ENCODE peak calls at places on chromosomes 6 and 20, in six cellular contexts. C is DND-41, N is skeletal muscle cell, G is lower leg skin, U is cardiac muscle cell, Z is esophagus squamous epithelium. S is an unnamed sample.

GRCh38 chr6:9482030-9482731 is 932.7 kb downstream of the TFAP2A start:
- DNase-seq in C (no peak), N (peak; percentile 88), G (no peak), U (peak; percentile 85), Z (no peak), S (no peak)

GRCh38 chr20:49853640-49854039 is 41.0 kb downstream of the SLC9A8 start:
- DNase-seq in C (no peak), N (peak; percentile 51), G (no peak), U (peak; percentile 63), Z (no peak), S (no peak)

GRCh38 chr20:11376998-11377397 is 540.7 kb upstream of the BTBD3 start:
- DNase-seq in C (no peak), N (peak; percentile 84), G (no peak), U (no peak), Z (no peak), S (no peak)

GRCh38 chr20:57392512-57393271 is 1.5 kb downstream of the RBM38 start:
- DNase-seq in C (peak; percentile 88), N (no peak), G (peak; percentile 34), U (no peak), Z (no peak), S (peak; percentile 93)

GRCh38 chr20:57309544-57310115 is 20.0 kb upstream of the SPO11 start:
- DNase-seq in C (no peak), N (no peak), G (no peak), U (no peak), Z (no peak), S (no peak)

GRCh38 chr20:34579191-34579661 is 20.7 kb downstream of the MAP1LC3A start:
- DNase-seq in C (no peak), N (peak; percentile 39), G (peak; percentile 40), U (peak; percentile 84), Z (no peak), S (no peak)

GRCh38 chr6:111552241-111552744 is 53.4 kb downstream of the TRAF3IP2 start:
- DNase-seq in C (no peak), N (peak; percentile 88), G (peak; percentile 77), U (peak; percentile 93), Z (no peak), S (no peak)

GRCh38 chr20:7853493-7853892 is 86.8 kb downstream of the HAO1 start:
- DNase-seq in C (no peak), N (no peak), G (no peak), U (no peak), Z (no peak), S (no peak)

GRCh38 chr6:20952605-20953004 is 418.3 kb downstream of the CDKAL1 start:
- DNase-seq in C (no peak), N (peak; percentile 41), G (no peak), U (peak; percentile 49), Z (no peak), S (no peak)

GRCh38 chr6:64034840-64035656 is 399.4 kb downstream of the PHF3 start:
- DNase-seq in C (no peak), N (peak; percentile 2), G (no peak), U (peak; percentile 33), Z (no peak), S (no peak)

GRCh38 chr6:4607026-4607704 is 169.0 kb upstream of the CDYL start:
- DNase-seq in C (no peak), N (peak; percentile 81), G (no peak), U (peak; percentile 63), Z (no peak), S (no peak)

GRCh38 chr6:142246960-142247359 is 54.8 kb upstream of the ADGRG6 start:
- DNase-seq in C (no peak), N (no peak), G (no peak), U (no peak), Z (no peak), S (no peak)

GRCh38 chr6:30325873-30326445 is 768 bp upstream of the TRIM39 start:
- DNase-seq in C (peak; percentile 66), N (no peak), G (peak; percentile 49), U (no peak), Z (no peak), S (peak; percentile 58)

GRCh38 chr6:158536084-158536890 is 23.6 kb upstream of the TMEM181 start:
- DNase-seq in C (peak; percentile 49), N (peak; percentile 34), G (no peak), U (peak; percentile 83), Z (no peak), S (peak; percentile 32)

GRCh38 chr6:16355699-16356481 is 117.5 kb downstream of the GMPR start:
- DNase-seq in C (no peak), N (no peak), G (no peak), U (peak; percentile 42), Z (no peak), S (no peak)

GRCh38 chr6:133595076-133595868 is 293.6 kb upstream of the TCF21 start:
- DNase-seq in C (no peak), N (no peak), G (no peak), U (no peak), Z (no peak), S (no peak)

GRCh38 chr20:17225891-17226409 is 890 bp upstream of the PCSK2 start:
- DNase-seq in C (no peak), N (no peak), G (no peak), U (no peak), Z (no peak), S (no peak)

GRCh38 chr20:19823971-19824370 is 65.9 kb downstream of the RIN2 start:
- DNase-seq in C (no peak), N (no peak), G (no peak), U (no peak), Z (no peak), S (no peak)

GRCh38 chr6:134911532-134911931 is 38.4 kb downstream of the ALDH8A1 start:
- DNase-seq in C (no peak), N (peak; percentile 68), G (no peak), U (peak; percentile 50), Z (no peak), S (no peak)

GRCh38 chr6:22551280-22551679 is 18.1 kb upstream of the HDGFL1 start:
- DNase-seq in C (no peak), N (no peak), G (no peak), U (no peak), Z (no peak), S (no peak)

GRCh38 chr6:127475823-127476176 is 16.6 kb upstream of the KIAA0408 start:
- DNase-seq in C (no peak), N (no peak), G (no peak), U (no peak), Z (no peak), S (no peak)

GRCh38 chr6:107713214-107713962 is 110.7 kb downstream of the SCML4 start:
- DNase-seq in C (peak; percentile 39), N (no peak), G (no peak), U (no peak), Z (no peak), S (no peak)

GRCh38 chr20:4152696-4153235 is 137.4 kb upstream of the RNF24 start:
- DNase-seq in C (no peak), N (no peak), G (no peak), U (no peak), Z (no peak), S (no peak)

GRCh38 chr6:4510317-4510716 is 265.9 kb upstream of the CDYL start:
- DNase-seq in C (no peak), N (no peak), G (no peak), U (no peak), Z (no peak), S (no peak)

GRCh38 chr20:63968928-63969760 is 586 bp downstream of the ZNF512B start:
- DNase-seq in C (peak; percentile 72), N (no peak), G (no peak), U (no peak), Z (no peak), S (no peak)

GRCh38 chr20:63973160-63973479 is 3.4 kb upstream of the ZNF512B start:
- DNase-seq in C (no peak), N (no peak), G (no peak), U (no peak), Z (no peak), S (no peak)

GRCh38 chr20:63969851-63970713 is at the start of gene ZNF512B:
- DNase-seq in C (peak; percentile 84), N (no peak), G (no peak), U (peak; percentile 70), Z (no peak), S (peak; percentile 64)

GRCh38 chr20:63972312-63973159 is 2.8 kb upstream of the ZNF512B start:
- DNase-seq in C (no peak), N (no peak), G (no peak), U (no peak), Z (no peak), S (no peak)

DNA sequence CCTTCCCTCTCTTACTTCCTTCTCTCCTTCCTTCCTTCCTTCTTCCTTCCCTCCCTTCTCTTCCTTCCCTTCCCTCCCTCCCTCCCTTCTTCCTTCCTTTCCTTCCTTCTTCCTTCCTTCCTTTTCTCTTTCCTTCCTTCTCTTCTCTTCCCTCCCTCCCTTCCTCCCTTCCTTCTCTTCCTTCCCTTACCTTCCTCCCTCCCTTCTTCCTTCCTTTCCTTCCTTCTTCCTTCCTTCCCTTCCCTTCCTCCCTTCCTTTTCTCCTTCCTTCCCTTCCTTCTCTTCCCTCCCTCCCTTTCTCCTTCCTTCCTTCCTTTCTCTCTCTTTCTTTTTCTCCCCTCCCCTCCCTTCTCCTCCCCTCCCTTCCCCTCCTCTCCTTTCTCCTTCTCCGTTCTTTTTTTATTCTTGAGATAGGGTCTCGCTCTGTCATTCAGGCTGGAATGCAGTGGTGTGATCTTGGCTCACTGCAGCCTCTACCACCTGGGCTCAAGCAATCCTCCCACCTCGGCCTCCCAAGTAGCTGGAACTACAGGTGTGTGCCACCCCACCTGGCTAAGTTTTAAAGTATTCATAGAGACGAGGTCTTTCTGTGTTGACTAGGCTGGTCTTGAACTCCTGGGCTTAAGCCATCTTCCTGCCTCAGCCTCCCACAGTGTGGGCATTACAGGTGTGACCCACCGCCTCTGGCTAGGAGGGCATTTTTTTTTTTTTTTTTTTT is 1.1 kb upstream of the ZNF512B start:
- DNase-seq in C (no peak), N (no peak), G (no peak), U (no peak), Z (no peak), S (no peak)
- H3K4me3 ChIP-seq in C (no peak overlapping the region), N (no peak overlapping the region), G (no peak overlapping the region), U (no peak overlapping the region), Z (no peak overlapping the region), S (no peak overlapping the region)

GRCh38 chr20:309841-310644 is 12.7 kb downstream of the ZCCHC3 start:
- DNase-seq in C (no peak), N (peak; percentile 99), G (peak; percentile 96), U (peak; percentile 100), Z (peak; percentile 76), S (no peak)
- H3K4me3 ChIP-seq in C (no peak overlapping the region), N (peak overlapping the region; percentile 49), G (no peak overlapping the region), U (peak overlapping the region; percentile 35), Z (peak overlapping the region; percentile 47), S (no peak overlapping the region)

DNA sequence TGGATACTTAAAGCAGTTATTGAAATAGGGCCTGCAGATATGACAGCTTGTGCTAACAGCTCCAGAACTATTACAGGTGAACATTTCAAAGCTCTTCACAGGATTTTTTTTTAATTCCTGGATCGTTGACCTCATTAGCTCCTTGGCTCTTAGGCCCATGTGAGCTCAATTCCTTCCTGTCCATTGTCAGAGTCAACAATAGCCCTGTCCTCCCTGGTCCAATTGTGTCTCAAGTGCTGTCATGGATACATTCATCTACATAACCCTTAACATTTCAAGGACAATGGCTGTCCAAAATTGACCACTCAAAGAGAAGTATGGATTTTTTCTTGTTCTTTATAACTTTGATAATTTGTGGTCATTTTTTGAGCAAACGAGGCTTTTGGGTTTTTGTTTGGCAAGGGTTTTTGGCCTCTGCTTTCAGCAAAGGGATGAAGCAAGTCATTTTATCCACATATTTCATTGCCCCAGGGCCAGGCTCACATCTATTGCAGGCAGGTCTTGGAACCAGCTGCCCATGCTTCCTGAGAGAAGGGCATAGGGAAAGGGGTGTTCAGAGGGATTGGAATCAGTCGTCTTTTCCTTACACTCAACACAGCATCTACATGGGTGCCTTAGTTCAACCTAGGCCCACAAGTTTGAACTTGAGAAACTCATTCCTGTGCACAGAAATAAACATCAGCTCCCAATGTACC is 282.1 kb downstream of the TPBG start:
- DNase-seq in C (no peak), N (no peak), G (no peak), U (no peak), Z (no peak), S (no peak)
- H3K4me3 ChIP-seq in C (no peak overlapping the region), N (no peak overlapping the region), G (no peak overlapping the region), U (no peak overlapping the region), Z (no peak overlapping the region), S (no peak overlapping the region)

GRCh38 chr6:29016559-29017427 is 11.7 kb upstream of the ZNF311 start:
- DNase-seq in C (peak; percentile 72), N (peak; percentile 27), G (peak; percentile 83), U (peak; percentile 86), Z (no peak), S (peak; percentile 76)
- H3K4me3 ChIP-seq in C (no peak overlapping the region), N (peak overlapping the region; percentile 64), G (peak overlapping the region; percentile 19), U (peak overlapping the region; percentile 56), Z (peak overlapping the region; percentile 53), S (peak overlapping the region; percentile 57)